ENCODE peak calls at places on chromosomes 1 and 21, in seven cellular contexts. K is fibroblast of the aortic adventitia, T is astrocyte, H is left ventricle myocardium inferior, Y is SK-N-SH, E is AG09309, B is GM12865. O is an unnamed sample.
A peak's percentile ranks its signal among the peaks of the same experiment; 100 is the strongest.

GRCh38 chr1:180796897-180797296 is 115.8 kb upstream of the KIAA1614 start:
- DNase-seq in B (no peak), E (no peak), Y (no peak), T (no peak), K (no peak), H (no peak), O (no peak)

GRCh38 chr1:161187311-161187710 is 10.0 kb upstream of the B4GALT3 start:
- DNase-seq in E (no peak), H (no peak), Y (no peak), K (no peak), T (no peak), B (no peak), O (no peak)

GRCh38 chr21:15408089-15408488 is 321.7 kb upstream of the USP25 start:
- DNase-seq in B (peak; percentile 80), T (no peak), Y (no peak), E (no peak), K (no peak), H (no peak), O (no peak)

GRCh38 chr1:182658055-182658454 is 26.3 kb downstream of the RGS8 start:
- DNase-seq in Y (no peak), H (no peak), T (no peak), E (no peak), K (no peak), B (no peak), O (no peak)

GRCh38 chr1:28392027-28392652 is 22.6 kb downstream of the PHACTR4 start:
- DNase-seq in Y (no peak), T (peak; percentile 93), H (no peak), E (peak; percentile 88), B (no peak), K (peak; percentile 94), O (peak; percentile 92)

GRCh38 chr1:43439781-43440180 is 13.9 kb downstream of the HYI start:
- DNase-seq in H (no peak), E (no peak), B (no peak), Y (no peak), K (no peak), T (no peak), O (no peak)

GRCh38 chr1:75135829-75136142 is 1.6 kb downstream of the LHX8 start:
- DNase-seq in Y (no peak), E (no peak), T (peak; percentile 9), H (no peak), K (no peak), B (no peak), O (no peak)

GRCh38 chr1:27298632-27299384 is 23.2 kb upstream of the TMEM222 start:
- DNase-seq in H (no peak), Y (peak; percentile 67), E (no peak), T (no peak), B (no peak), K (no peak), O (peak; percentile 4)

GRCh38 chr1:46466477-46467182 is 23.0 kb upstream of the DMBX1 start:
- DNase-seq in K (peak; percentile 7), B (no peak), E (no peak), H (peak; percentile 40), Y (peak; percentile 81), T (no peak), O (peak; percentile 18)

GRCh38 chr1:235532350-235532749 is 28.1 kb upstream of the B3GALNT2 start:
- DNase-seq in T (peak; percentile 38), K (peak; percentile 63), Y (no peak), H (no peak), E (no peak), B (no peak), O (peak; percentile 44)

GRCh38 chr1:58575831-58576726 is 973 bp downstream of the TACSTD2 start:
- DNase-seq in H (no peak), E (no peak), Y (no peak), B (no peak), T (no peak), K (no peak), O (no peak)

GRCh38 chr1:110056284-110056680 is 14.2 kb downstream of the ALX3 start:
- DNase-seq in E (no peak), K (peak; percentile 42), H (no peak), B (no peak), Y (no peak), T (no peak), O (peak; percentile 44)

GRCh38 chr1:53123462-53124129 is 18.8 kb downstream of the SLC1A7 start:
- DNase-seq in Y (no peak), K (peak; percentile 97), E (no peak), T (peak; percentile 80), B (no peak), H (peak; percentile 69), O (peak; percentile 83)

GRCh38 chr1:223683586-223684487 is 18.3 kb upstream of the CAPN8 start:
- DNase-seq in K (peak; percentile 65), H (peak; percentile 29), B (peak; percentile 54), E (no peak), T (no peak), Y (peak; percentile 60), O (peak; percentile 33)

GRCh38 chr21:40717008-40717407 is 129.9 kb downstream of the DSCAM start:
- DNase-seq in Y (no peak), E (no peak), B (no peak), K (no peak), H (no peak), T (no peak), O (no peak)

GRCh38 chr21:42276526-42277154 is 38.6 kb downstream of the TFF3 start:
- DNase-seq in Y (no peak), T (no peak), B (no peak), H (no peak), K (no peak), E (no peak), O (no peak)

GRCh38 chr1:200861937-200862647 is 10.7 kb upstream of the GPR25 start:
- DNase-seq in E (no peak), B (peak; percentile 68), Y (no peak), T (no peak), H (no peak), K (no peak), O (no peak)
- H3K4me3 ChIP-seq in E (no peak overlapping the region), B (no peak overlapping the region), Y (no peak overlapping the region), T (no peak overlapping the region), H (no peak overlapping the region), K (no peak overlapping the region), O (no peak overlapping the region)

DNA sequence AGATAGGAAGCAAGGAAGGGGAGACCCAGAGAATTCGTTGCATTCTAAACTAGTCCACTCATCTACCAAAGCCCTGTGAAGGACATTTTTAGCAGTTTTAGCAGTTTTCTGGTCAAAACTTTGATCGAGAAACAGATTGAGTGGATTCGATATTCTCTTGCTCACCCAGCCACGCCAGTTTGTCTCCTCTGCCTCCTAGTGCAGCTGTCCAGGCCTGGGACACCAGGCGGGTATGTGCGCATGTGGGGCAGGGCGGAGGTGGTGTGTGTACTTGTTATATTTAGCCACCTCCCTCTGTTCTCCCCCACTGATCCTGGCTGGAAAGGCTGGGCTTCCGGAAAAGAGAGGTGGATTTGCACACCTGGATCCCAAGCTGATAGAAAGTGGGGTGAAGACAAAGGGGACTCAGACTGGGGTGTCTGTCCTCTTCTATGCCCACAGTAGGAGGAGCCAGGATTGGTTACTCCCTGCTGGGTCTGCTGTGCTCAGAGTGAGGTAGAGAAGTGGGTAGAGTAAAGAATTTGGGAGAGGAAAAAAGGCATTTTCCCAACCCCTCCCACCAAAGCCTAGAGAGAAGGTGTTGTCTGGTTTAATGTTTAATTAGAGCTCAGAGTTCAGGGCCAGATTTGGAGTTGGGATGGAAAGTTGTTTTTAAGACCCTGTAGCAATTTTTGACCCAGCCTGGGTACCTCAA is 3.8 kb downstream of the LMNA start:
- DNase-seq in Y (no peak), H (peak; percentile 75), E (no peak), T (no peak), B (no peak), K (no peak), O (no peak)
- H3K4me3 ChIP-seq in Y (peak overlapping the region; percentile 74), H (peak overlapping the region; percentile 100), E (peak overlapping the region; percentile 93), T (peak overlapping the region; percentile 55), B (no peak overlapping the region), K (peak overlapping the region; percentile 99), O (peak overlapping the region; percentile 100)

GRCh38 chr1:8426996-8427395 is 109.1 kb downstream of the SLC45A1 start:
- DNase-seq in E (no peak), K (no peak), H (no peak), T (no peak), Y (no peak), B (peak; percentile 52), O (no peak)

GRCh38 chr1:8427986-8428385 is 110.1 kb downstream of the SLC45A1 start:
- DNase-seq in K (no peak), Y (no peak), B (peak; percentile 13), H (no peak), E (no peak), T (no peak), O (no peak)

GRCh38 chr1:8427493-8427892 is 109.6 kb downstream of the SLC45A1 start:
- DNase-seq in E (no peak), K (no peak), H (no peak), B (peak; percentile 95), Y (no peak), T (peak; percentile 38), O (peak; percentile 42)

GRCh38 chr1:8429549-8430105 is 111.7 kb downstream of the SLC45A1 start:
- DNase-seq in T (no peak), E (no peak), Y (no peak), B (no peak), K (no peak), H (no peak), O (no peak)

DNA sequence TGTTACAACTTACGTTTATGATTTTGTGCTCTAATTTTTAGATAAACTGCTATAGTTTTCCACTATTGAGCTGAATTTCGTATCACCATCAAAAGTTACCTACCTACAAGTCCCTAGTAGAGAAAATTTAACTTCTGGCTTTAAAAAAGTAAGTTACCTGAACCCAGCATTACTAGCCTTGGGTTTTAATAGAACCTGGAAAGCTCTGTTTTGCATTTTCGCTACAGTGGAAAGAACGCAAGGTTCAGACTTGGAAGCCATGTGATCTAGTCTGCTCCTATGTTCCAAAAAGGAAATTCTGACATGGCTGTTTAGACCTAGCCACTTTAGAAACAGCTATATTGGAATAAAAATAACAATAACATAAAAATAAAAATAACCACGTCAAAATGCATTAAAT is 110.5 kb downstream of the SLC45A1 start:
- DNase-seq in T (no peak), E (no peak), Y (no peak), K (no peak), B (no peak), H (no peak), O (no peak)
- H3K4me3 ChIP-seq in T (no peak overlapping the region), E (no peak overlapping the region), Y (no peak overlapping the region), K (no peak overlapping the region), B (no peak overlapping the region), H (no peak overlapping the region), O (no peak overlapping the region)

GRCh38 chr1:115559987-115560386 is 81.8 kb upstream of the VANGL1 start:
- DNase-seq in H (no peak), Y (no peak), K (no peak), E (no peak), B (no peak), T (no peak), O (no peak)

GRCh38 chr1:115565353-115565752 is 76.4 kb upstream of the VANGL1 start:
- DNase-seq in K (no peak), B (no peak), T (no peak), Y (peak; percentile 51), E (no peak), H (no peak), O (no peak)

GRCh38 chr1:115567431-115567830 is 74.3 kb upstream of the VANGL1 start:
- DNase-seq in H (no peak), B (no peak), E (no peak), K (no peak), T (no peak), Y (no peak), O (no peak)

GRCh38 chr1:115565789-115566188 is 76.0 kb upstream of the VANGL1 start:
- DNase-seq in Y (no peak), B (no peak), E (no peak), K (no peak), H (no peak), T (no peak), O (no peak)

GRCh38 chr1:115564201-115564600 is 77.6 kb upstream of the VANGL1 start:
- DNase-seq in H (no peak), T (no peak), Y (peak; percentile 55), E (no peak), K (no peak), B (no peak), O (no peak)
- H3K4me3 ChIP-seq in H (no peak overlapping the region), T (peak overlapping the region; percentile 37), Y (peak overlapping the region; percentile 47), E (no peak overlapping the region), K (no peak overlapping the region), B (no peak overlapping the region), O (no peak overlapping the region)